ENCODE peak calls at places on chromosome 16, in eight cellular contexts. One of them, this sample, is unnamed.

GRCh38 chr16:20610892-20611349 is 34.8 kb upstream of the ACSM2B start:
- DNase-seq in naive thymus-derived CD4-positive, alpha-beta T cell: no peak
- DNase-seq in naive thymus-derived CD8-positive, alpha-beta T cell: no peak
- DNase-seq in fibroblast of the aortic adventitia: no peak
- DNase-seq in GF-D8: no peak
- DNase-seq in tibial artery: no peak
- DNase-seq in GM03348: no peak
- DNase-seq in heart left ventricle: peak; percentile 67
- DNase-seq in this sample: no peak

GRCh38 chr16:53080345-53081031 is 25.7 kb downstream of the CHD9 start:
- DNase-seq in naive thymus-derived CD4-positive, alpha-beta T cell: no peak
- DNase-seq in naive thymus-derived CD8-positive, alpha-beta T cell: no peak
- DNase-seq in fibroblast of the aortic adventitia: peak; percentile 89
- DNase-seq in GF-D8: no peak
- DNase-seq in tibial artery: peak; percentile 64
- DNase-seq in GM03348: peak; percentile 90
- DNase-seq in heart left ventricle: peak; percentile 73
- DNase-seq in this sample: no peak

GRCh38 chr16:85615852-85616607 is 2.9 kb downstream of the GSE1 start:
- DNase-seq in naive thymus-derived CD4-positive, alpha-beta T cell: peak; percentile 73
- DNase-seq in naive thymus-derived CD8-positive, alpha-beta T cell: peak; percentile 79
- DNase-seq in fibroblast of the aortic adventitia: peak; percentile 71
- DNase-seq in GF-D8: peak; percentile 91
- DNase-seq in tibial artery: peak; percentile 81
- DNase-seq in GM03348: peak; percentile 88
- DNase-seq in heart left ventricle: peak; percentile 86
- DNase-seq in this sample: peak; percentile 36

GRCh38 chr16:88941051-88941932 is 35.7 kb downstream of the CBFA2T3 start:
- DNase-seq in naive thymus-derived CD4-positive, alpha-beta T cell: no peak
- DNase-seq in naive thymus-derived CD8-positive, alpha-beta T cell: no peak
- DNase-seq in fibroblast of the aortic adventitia: no peak
- DNase-seq in GF-D8: no peak
- DNase-seq in tibial artery: no peak
- DNase-seq in GM03348: no peak
- DNase-seq in heart left ventricle: peak; percentile 63
- DNase-seq in this sample: peak; percentile 19

GRCh38 chr16:12021578-12022265 is 45.2 kb downstream of the SNX29 start:
- DNase-seq in naive thymus-derived CD4-positive, alpha-beta T cell: no peak
- DNase-seq in naive thymus-derived CD8-positive, alpha-beta T cell: no peak
- DNase-seq in fibroblast of the aortic adventitia: no peak
- DNase-seq in GF-D8: no peak
- DNase-seq in tibial artery: no peak
- DNase-seq in GM03348: no peak
- DNase-seq in heart left ventricle: peak; percentile 38
- DNase-seq in this sample: no peak

GRCh38 chr16:1929105-1929504 is 10.9 kb upstream of the HS3ST6 start:
- DNase-seq in naive thymus-derived CD4-positive, alpha-beta T cell: no peak
- DNase-seq in naive thymus-derived CD8-positive, alpha-beta T cell: no peak
- DNase-seq in fibroblast of the aortic adventitia: peak; percentile 12
- DNase-seq in GF-D8: no peak
- DNase-seq in tibial artery: no peak
- DNase-seq in GM03348: peak; percentile 79
- DNase-seq in heart left ventricle: peak; percentile 55
- DNase-seq in this sample: no peak

GRCh38 chr16:80480664-80481063 is 60.1 kb upstream of the DYNLRB2 start:
- DNase-seq in naive thymus-derived CD4-positive, alpha-beta T cell: no peak
- DNase-seq in naive thymus-derived CD8-positive, alpha-beta T cell: no peak
- DNase-seq in fibroblast of the aortic adventitia: no peak
- DNase-seq in GF-D8: no peak
- DNase-seq in tibial artery: no peak
- DNase-seq in GM03348: no peak
- DNase-seq in heart left ventricle: no peak
- DNase-seq in this sample: no peak

GRCh38 chr16:78128920-78129319 is 29.5 kb downstream of the WWOX start:
- DNase-seq in naive thymus-derived CD4-positive, alpha-beta T cell: no peak
- DNase-seq in naive thymus-derived CD8-positive, alpha-beta T cell: no peak
- DNase-seq in fibroblast of the aortic adventitia: peak; percentile 12
- DNase-seq in GF-D8: no peak
- DNase-seq in tibial artery: no peak
- DNase-seq in GM03348: no peak
- DNase-seq in heart left ventricle: no peak
- DNase-seq in this sample: no peak

GRCh38 chr16:72921620-72922019 is 126.3 kb downstream of the ZFHX3 start:
- DNase-seq in naive thymus-derived CD4-positive, alpha-beta T cell: no peak
- DNase-seq in naive thymus-derived CD8-positive, alpha-beta T cell: no peak
- DNase-seq in fibroblast of the aortic adventitia: peak; percentile 36
- DNase-seq in GF-D8: peak; percentile 36
- DNase-seq in tibial artery: peak; percentile 47
- DNase-seq in GM03348: no peak
- DNase-seq in heart left ventricle: peak; percentile 49
- DNase-seq in this sample: no peak

GRCh38 chr16:59111280-59111679 is 377.2 kb upstream of the GOT2 start:
- DNase-seq in naive thymus-derived CD4-positive, alpha-beta T cell: no peak
- DNase-seq in naive thymus-derived CD8-positive, alpha-beta T cell: no peak
- DNase-seq in fibroblast of the aortic adventitia: no peak
- DNase-seq in GF-D8: no peak
- DNase-seq in tibial artery: no peak
- DNase-seq in GM03348: no peak
- DNase-seq in heart left ventricle: no peak
- DNase-seq in this sample: no peak

GRCh38 chr16:46857261-46857962 is 26.4 kb upstream of the C16orf87 start:
- DNase-seq in naive thymus-derived CD4-positive, alpha-beta T cell: no peak
- DNase-seq in naive thymus-derived CD8-positive, alpha-beta T cell: no peak
- DNase-seq in fibroblast of the aortic adventitia: peak; percentile 61
- DNase-seq in GF-D8: peak; percentile 6
- DNase-seq in tibial artery: no peak
- DNase-seq in GM03348: peak; percentile 72
- DNase-seq in heart left ventricle: no peak
- DNase-seq in this sample: peak; percentile 21

GRCh38 chr16:89811321-89811720 is 5.1 kb downstream of the FANCA start:
- DNase-seq in naive thymus-derived CD4-positive, alpha-beta T cell: no peak
- DNase-seq in naive thymus-derived CD8-positive, alpha-beta T cell: no peak
- DNase-seq in fibroblast of the aortic adventitia: no peak
- DNase-seq in GF-D8: no peak
- DNase-seq in tibial artery: no peak
- DNase-seq in GM03348: no peak
- DNase-seq in heart left ventricle: no peak
- DNase-seq in this sample: no peak

GRCh38 chr16:23182206-23182674 is 305 bp upstream of the SCNN1G start:
- DNase-seq in naive thymus-derived CD4-positive, alpha-beta T cell: peak; percentile 64
- DNase-seq in naive thymus-derived CD8-positive, alpha-beta T cell: peak; percentile 51
- DNase-seq in fibroblast of the aortic adventitia: peak; percentile 16
- DNase-seq in GF-D8: peak; percentile 24
- DNase-seq in tibial artery: peak; percentile 33
- DNase-seq in GM03348: peak; percentile 85
- DNase-seq in heart left ventricle: peak; percentile 75
- DNase-seq in this sample: peak; percentile 61

GRCh38 chr16:29745126-29745852 is 501 bp downstream of the C16orf54 start:
- DNase-seq in naive thymus-derived CD4-positive, alpha-beta T cell: no peak
- DNase-seq in naive thymus-derived CD8-positive, alpha-beta T cell: peak; percentile 55
- DNase-seq in fibroblast of the aortic adventitia: no peak
- DNase-seq in GF-D8: peak; percentile 63
- DNase-seq in tibial artery: no peak
- DNase-seq in GM03348: no peak
- DNase-seq in heart left ventricle: no peak
- DNase-seq in this sample: no peak

GRCh38 chr16:84150926-84151325 is 5.8 kb downstream of the DNAAF1 start:
- DNase-seq in naive thymus-derived CD4-positive, alpha-beta T cell: no peak
- DNase-seq in naive thymus-derived CD8-positive, alpha-beta T cell: no peak
- DNase-seq in fibroblast of the aortic adventitia: no peak
- DNase-seq in GF-D8: no peak
- DNase-seq in tibial artery: no peak
- DNase-seq in GM03348: no peak
- DNase-seq in heart left ventricle: no peak
- DNase-seq in this sample: no peak

GRCh38 chr16:81424761-81425160 is 19.8 kb upstream of the CMIP start:
- DNase-seq in naive thymus-derived CD4-positive, alpha-beta T cell: no peak
- DNase-seq in naive thymus-derived CD8-positive, alpha-beta T cell: no peak
- DNase-seq in fibroblast of the aortic adventitia: no peak
- DNase-seq in GF-D8: no peak
- DNase-seq in tibial artery: no peak
- DNase-seq in GM03348: no peak
- DNase-seq in heart left ventricle: no peak
- DNase-seq in this sample: no peak

GRCh38 chr16:4515611-4516233 is 22.9 kb downstream of the CDIP1 start:
- DNase-seq in naive thymus-derived CD4-positive, alpha-beta T cell: no peak
- DNase-seq in naive thymus-derived CD8-positive, alpha-beta T cell: no peak
- DNase-seq in fibroblast of the aortic adventitia: peak; percentile 41
- DNase-seq in GF-D8: peak; percentile 67
- DNase-seq in tibial artery: no peak
- DNase-seq in GM03348: no peak
- DNase-seq in heart left ventricle: no peak
- DNase-seq in this sample: no peak

GRCh38 chr16:69482410-69482951 is 58.1 kb downstream of the CYB5B start:
- DNase-seq in naive thymus-derived CD4-positive, alpha-beta T cell: no peak
- DNase-seq in naive thymus-derived CD8-positive, alpha-beta T cell: no peak
- DNase-seq in fibroblast of the aortic adventitia: peak; percentile 97
- DNase-seq in GF-D8: no peak
- DNase-seq in tibial artery: peak; percentile 73
- DNase-seq in GM03348: peak; percentile 76
- DNase-seq in heart left ventricle: peak; percentile 87
- DNase-seq in this sample: peak; percentile 18

GRCh38 chr16:10371592-10371991 is 14.3 kb upstream of the ATF7IP2 start:
- DNase-seq in naive thymus-derived CD4-positive, alpha-beta T cell: no peak
- DNase-seq in naive thymus-derived CD8-positive, alpha-beta T cell: no peak
- DNase-seq in fibroblast of the aortic adventitia: no peak
- DNase-seq in GF-D8: no peak
- DNase-seq in tibial artery: no peak
- DNase-seq in GM03348: no peak
- DNase-seq in heart left ventricle: no peak
- DNase-seq in this sample: no peak

GRCh38 chr16:53457670-53458069 is 23.4 kb downstream of the RBL2 start:
- DNase-seq in naive thymus-derived CD4-positive, alpha-beta T cell: peak; percentile 13
- DNase-seq in naive thymus-derived CD8-positive, alpha-beta T cell: peak; percentile 63
- DNase-seq in fibroblast of the aortic adventitia: no peak
- DNase-seq in GF-D8: no peak
- DNase-seq in tibial artery: no peak
- DNase-seq in GM03348: no peak
- DNase-seq in heart left ventricle: no peak
- DNase-seq in this sample: no peak

GRCh38 chr16:88045820-88046303 is 94.6 kb downstream of the BANP start:
- DNase-seq in naive thymus-derived CD4-positive, alpha-beta T cell: no peak
- DNase-seq in naive thymus-derived CD8-positive, alpha-beta T cell: peak; percentile 56
- DNase-seq in fibroblast of the aortic adventitia: no peak
- DNase-seq in GF-D8: no peak
- DNase-seq in tibial artery: no peak
- DNase-seq in GM03348: no peak
- DNase-seq in heart left ventricle: no peak
- DNase-seq in this sample: no peak

GRCh38 chr16:3829631-3830536 is 50.6 kb downstream of the CREBBP start:
- DNase-seq in naive thymus-derived CD4-positive, alpha-beta T cell: no peak
- DNase-seq in naive thymus-derived CD8-positive, alpha-beta T cell: no peak
- DNase-seq in fibroblast of the aortic adventitia: no peak
- DNase-seq in GF-D8: no peak
- DNase-seq in tibial artery: no peak
- DNase-seq in GM03348: no peak
- DNase-seq in heart left ventricle: no peak
- DNase-seq in this sample: no peak

GRCh38 chr16:68756250-68757051 is 19.4 kb downstream of the CDH1 start:
- DNase-seq in naive thymus-derived CD4-positive, alpha-beta T cell: no peak
- DNase-seq in naive thymus-derived CD8-positive, alpha-beta T cell: no peak
- DNase-seq in fibroblast of the aortic adventitia: peak; percentile 17
- DNase-seq in GF-D8: no peak
- DNase-seq in tibial artery: no peak
- DNase-seq in GM03348: no peak
- DNase-seq in heart left ventricle: no peak
- DNase-seq in this sample: no peak

GRCh38 chr16:84252214-84252613 is 12.4 kb upstream of the KCNG4 start:
- DNase-seq in naive thymus-derived CD4-positive, alpha-beta T cell: no peak
- DNase-seq in naive thymus-derived CD8-positive, alpha-beta T cell: no peak
- DNase-seq in fibroblast of the aortic adventitia: no peak
- DNase-seq in GF-D8: no peak
- DNase-seq in tibial artery: no peak
- DNase-seq in GM03348: no peak
- DNase-seq in heart left ventricle: no peak
- DNase-seq in this sample: no peak

GRCh38 chr16:53068423-53068833 is 13.6 kb downstream of the CHD9 start:
- DNase-seq in naive thymus-derived CD4-positive, alpha-beta T cell: no peak
- DNase-seq in naive thymus-derived CD8-positive, alpha-beta T cell: no peak
- DNase-seq in fibroblast of the aortic adventitia: no peak
- DNase-seq in GF-D8: no peak
- DNase-seq in tibial artery: no peak
- DNase-seq in GM03348: no peak
- DNase-seq in heart left ventricle: no peak
- DNase-seq in this sample: no peak

GRCh38 chr16:11716330-11716729 is 26.3 kb downstream of the TXNDC11 start:
- DNase-seq in naive thymus-derived CD4-positive, alpha-beta T cell: no peak
- DNase-seq in naive thymus-derived CD8-positive, alpha-beta T cell: no peak
- DNase-seq in fibroblast of the aortic adventitia: no peak
- DNase-seq in GF-D8: no peak
- DNase-seq in tibial artery: no peak
- DNase-seq in GM03348: no peak
- DNase-seq in heart left ventricle: no peak
- DNase-seq in this sample: no peak

GRCh38 chr16:57615813-57616212 is 12.6 kb upstream of the ADGRG1 start:
- DNase-seq in naive thymus-derived CD4-positive, alpha-beta T cell: no peak
- DNase-seq in naive thymus-derived CD8-positive, alpha-beta T cell: no peak
- DNase-seq in fibroblast of the aortic adventitia: no peak
- DNase-seq in GF-D8: no peak
- DNase-seq in tibial artery: no peak
- DNase-seq in GM03348: no peak
- DNase-seq in heart left ventricle: no peak
- DNase-seq in this sample: no peak

GRCh38 chr16:72818286-72818845 is 229.6 kb downstream of the ZFHX3 start:
- DNase-seq in naive thymus-derived CD4-positive, alpha-beta T cell: no peak
- DNase-seq in naive thymus-derived CD8-positive, alpha-beta T cell: no peak
- DNase-seq in fibroblast of the aortic adventitia: peak; percentile 49
- DNase-seq in GF-D8: no peak
- DNase-seq in tibial artery: no peak
- DNase-seq in GM03348: no peak
- DNase-seq in heart left ventricle: no peak
- DNase-seq in this sample: no peak

GRCh38 chr16:57593021-57593420 is 35.4 kb upstream of the ADGRG1 start:
- DNase-seq in naive thymus-derived CD4-positive, alpha-beta T cell: no peak
- DNase-seq in naive thymus-derived CD8-positive, alpha-beta T cell: no peak
- DNase-seq in fibroblast of the aortic adventitia: no peak
- DNase-seq in GF-D8: no peak
- DNase-seq in tibial artery: no peak
- DNase-seq in GM03348: no peak
- DNase-seq in heart left ventricle: no peak
- DNase-seq in this sample: no peak

GRCh38 chr16:1291576-1291974 is 17.9 kb upstream of the UBE2I start:
- DNase-seq in naive thymus-derived CD4-positive, alpha-beta T cell: no peak
- DNase-seq in naive thymus-derived CD8-positive, alpha-beta T cell: no peak
- DNase-seq in fibroblast of the aortic adventitia: no peak
- DNase-seq in GF-D8: no peak
- DNase-seq in tibial artery: no peak
- DNase-seq in GM03348: no peak
- DNase-seq in heart left ventricle: no peak
- DNase-seq in this sample: no peak

GRCh38 chr16:783404-784161 is 4.6 kb downstream of the RPUSD1 start:
- DNase-seq in naive thymus-derived CD4-positive, alpha-beta T cell: no peak
- DNase-seq in naive thymus-derived CD8-positive, alpha-beta T cell: no peak
- DNase-seq in fibroblast of the aortic adventitia: peak; percentile 34
- DNase-seq in GF-D8: no peak
- DNase-seq in tibial artery: no peak
- DNase-seq in GM03348: no peak
- DNase-seq in heart left ventricle: peak; percentile 58
- DNase-seq in this sample: no peak

GRCh38 chr16:86909359-86910145 is 331.2 kb downstream of the FOXL1 start:
- DNase-seq in naive thymus-derived CD4-positive, alpha-beta T cell: no peak
- DNase-seq in naive thymus-derived CD8-positive, alpha-beta T cell: no peak
- DNase-seq in fibroblast of the aortic adventitia: no peak
- DNase-seq in GF-D8: no peak
- DNase-seq in tibial artery: no peak
- DNase-seq in GM03348: no peak
- DNase-seq in heart left ventricle: no peak
- DNase-seq in this sample: no peak

GRCh38 chr16:86317617-86318021 is 192.7 kb upstream of the FOXF1 start:
- DNase-seq in naive thymus-derived CD4-positive, alpha-beta T cell: no peak
- DNase-seq in naive thymus-derived CD8-positive, alpha-beta T cell: no peak
- DNase-seq in fibroblast of the aortic adventitia: no peak
- DNase-seq in GF-D8: no peak
- DNase-seq in tibial artery: no peak
- DNase-seq in GM03348: no peak
- DNase-seq in heart left ventricle: no peak
- DNase-seq in this sample: no peak

GRCh38 chr16:15983898-15984297 is 34.5 kb downstream of the ABCC1 start:
- DNase-seq in naive thymus-derived CD4-positive, alpha-beta T cell: no peak
- DNase-seq in naive thymus-derived CD8-positive, alpha-beta T cell: no peak
- DNase-seq in fibroblast of the aortic adventitia: peak; percentile 49
- DNase-seq in GF-D8: no peak
- DNase-seq in tibial artery: no peak
- DNase-seq in GM03348: no peak
- DNase-seq in heart left ventricle: peak; percentile 61
- DNase-seq in this sample: no peak

This sample was measured in hypothalamus.